ENCODE peak calls at places on chromosomes 7 and 10, in four cellular contexts. T is AG09319, H is WERI-Rb-1, Q is astrocyte of the spinal cord. X is an unnamed sample.

GRCh38 chr10:14366760-14367159 is 36.0 kb upstream of the FRMD4A start:
- DNase-seq in T (no peak), H (no peak), Q (no peak), X (no peak)

GRCh38 chr10:132685921-132686680 is 99.8 kb downstream of the NKX6-2 start:
- DNase-seq in T (no peak), H (no peak), Q (no peak), X (peak)

GRCh38 chr7:39560398-39560797 is 5.8 kb upstream of the YAE1 start:
- DNase-seq in T (no peak), H (no peak), Q (no peak), X (no peak)

GRCh38 chr10:48605786-48606529 is 1.1 kb upstream of the ARHGAP22 start:
- DNase-seq in T (no peak), H (no peak), Q (peak), X (peak)

GRCh38 chr7:159051916-159052315 is 92.8 kb downstream of the VIPR2 start:
- DNase-seq in T (no peak), H (no peak), Q (no peak), X (no peak)

GRCh38 chr10:60212195-60212594 is 177.5 kb downstream of the ANK3 start:
- DNase-seq in T (no peak), H (no peak), Q (no peak), X (no peak)

GRCh38 chr10:28734940-28735759 is 57.8 kb downstream of the BAMBI start:
- DNase-seq in T (peak), H (no peak), Q (peak), X (no peak)

GRCh38 chr10:83075395-83076072 is 1063.8 kb upstream of the GHITM start:
- DNase-seq in T (no peak), H (no peak), Q (peak), X (no peak)

GRCh38 chr7:27173412-27174076 is 576 bp downstream of the HOXA10 start:
- DNase-seq in T (no peak), H (peak), Q (no peak), X (peak)

GRCh38 chr7:96400518-96400917 is 78.6 kb upstream of the SLC25A13 start:
- DNase-seq in T (no peak), H (no peak), Q (no peak), X (no peak)

GRCh38 chr10:88731296-88731695 is 25.2 kb downstream of the LIPK start:
- DNase-seq in T (no peak), H (no peak), Q (no peak), X (no peak)

GRCh38 chr7:23615331-23615730 is 18.1 kb downstream of the CCDC126 start:
- DNase-seq in T (no peak), H (no peak), Q (no peak), X (no peak)

GRCh38 chr7:151404216-151405011 is 5.4 kb downstream of the WDR86 start:
- DNase-seq in T (no peak), H (no peak), Q (peak), X (no peak)

GRCh38 chr10:97648557-97649404 is 8.3 kb downstream of the PI4K2A start:
- DNase-seq in T (peak), H (no peak), Q (peak), X (no peak)

GRCh38 chr7:157224627-157225026 is 85.9 kb downstream of the UBE3C start:
- DNase-seq in T (no peak), H (no peak), Q (peak), X (no peak)
- TF ChIP-seq CTCF in T (peak), H (no peak), Q (no peak), X (no peak)

DNA sequence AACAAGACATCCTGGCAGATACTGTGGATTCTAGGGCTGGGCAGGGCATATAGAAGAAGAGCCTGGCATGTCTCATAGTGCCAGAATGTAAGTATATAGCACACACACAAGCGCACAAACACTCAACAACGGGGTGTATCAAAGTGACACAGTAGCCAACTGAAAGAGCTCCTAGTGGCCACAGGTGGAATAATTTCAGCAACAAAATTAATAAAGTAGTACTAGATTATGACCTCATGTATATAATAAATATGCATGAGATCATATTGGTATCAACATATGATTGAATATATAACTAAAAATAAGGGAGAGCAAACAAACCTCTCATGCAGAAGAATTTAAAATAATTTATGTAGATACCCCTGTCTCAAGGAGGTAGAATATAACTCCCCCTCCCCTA is 72.4 kb upstream of the CXCL12 start:
- DNase-seq in T (no peak), H (no peak), Q (no peak), X (no peak)
- TF ChIP-seq CTCF in T (no peak), H (no peak), Q (peak), X (peak)

DNA sequence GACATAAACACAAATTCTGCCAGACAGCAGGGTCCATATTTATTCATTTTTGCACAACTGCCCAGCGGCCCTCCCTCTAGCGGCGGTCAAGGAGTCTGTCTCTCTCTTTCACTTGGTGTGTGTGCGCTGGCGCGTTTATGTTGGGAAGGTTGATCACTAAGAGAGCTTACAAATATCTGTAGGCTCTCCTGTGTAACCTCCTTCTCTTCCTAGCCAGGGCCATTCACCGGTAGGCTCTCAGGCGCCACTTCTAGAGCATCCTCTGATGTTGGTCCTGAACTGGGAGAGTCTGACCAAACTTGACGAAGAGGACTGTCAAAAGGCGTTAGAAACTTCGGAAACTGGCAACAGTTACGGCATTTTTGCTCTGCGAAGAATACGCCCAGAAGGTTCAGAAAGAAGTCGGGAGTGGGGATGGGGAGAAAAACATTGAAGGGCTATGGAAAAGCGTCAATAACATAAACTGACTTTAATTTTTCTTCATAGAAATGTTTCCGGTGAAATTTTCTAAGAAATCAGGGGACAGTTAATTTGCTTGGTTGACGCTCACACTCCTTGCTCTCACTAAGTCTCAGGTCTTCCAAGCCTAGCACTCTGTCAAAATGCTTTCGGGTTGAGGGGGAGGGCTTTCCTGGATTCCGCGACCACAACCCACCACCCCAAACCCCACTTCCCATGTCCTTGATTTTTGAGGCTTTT is 731.1 kb downstream of the ZWINT start:
- DNase-seq in T (no peak), H (peak), Q (peak), X (peak)
- TF ChIP-seq CTCF in T (no peak), H (peak), Q (peak), X (peak)

GRCh38 chr7:107982918-107983389 is 20.0 kb downstream of the LAMB1 start:
- DNase-seq in T (no peak), H (no peak), Q (peak), X (no peak)
- TF ChIP-seq CTCF in T (peak), H (peak), Q (peak), X (peak)

GRCh38 chr7:104098890-104099289 is 108.9 kb downstream of the ORC5 start:
- DNase-seq in T (no peak), H (no peak), Q (no peak), X (no peak)

GRCh38 chr7:104093127-104093526 is 103.7 kb upstream of the RELN start:
- DNase-seq in T (no peak), H (no peak), Q (no peak), X (no peak)

GRCh38 chr7:104096683-104097082 is 107.2 kb upstream of the RELN start:
- DNase-seq in T (no peak), H (peak), Q (no peak), X (no peak)
- TF ChIP-seq CTCF in T (peak), H (no peak), Q (peak), X (no peak)

GRCh38 chr7:49787980-49788379 is 14.5 kb downstream of the VWC2 start:
- DNase-seq in T (no peak), H (no peak), Q (no peak), X (no peak)

GRCh38 chr7:49788455-49789059 is 15.1 kb downstream of the VWC2 start:
- DNase-seq in T (no peak), H (no peak), Q (no peak), X (no peak)

GRCh38 chr7:49789736-49790135 is 16.3 kb downstream of the VWC2 start:
- DNase-seq in T (no peak), H (no peak), Q (no peak), X (no peak)

GRCh38 chr7:49790209-49790608 is 16.8 kb downstream of the VWC2 start:
- DNase-seq in T (no peak), H (no peak), Q (no peak), X (no peak)

DNA sequence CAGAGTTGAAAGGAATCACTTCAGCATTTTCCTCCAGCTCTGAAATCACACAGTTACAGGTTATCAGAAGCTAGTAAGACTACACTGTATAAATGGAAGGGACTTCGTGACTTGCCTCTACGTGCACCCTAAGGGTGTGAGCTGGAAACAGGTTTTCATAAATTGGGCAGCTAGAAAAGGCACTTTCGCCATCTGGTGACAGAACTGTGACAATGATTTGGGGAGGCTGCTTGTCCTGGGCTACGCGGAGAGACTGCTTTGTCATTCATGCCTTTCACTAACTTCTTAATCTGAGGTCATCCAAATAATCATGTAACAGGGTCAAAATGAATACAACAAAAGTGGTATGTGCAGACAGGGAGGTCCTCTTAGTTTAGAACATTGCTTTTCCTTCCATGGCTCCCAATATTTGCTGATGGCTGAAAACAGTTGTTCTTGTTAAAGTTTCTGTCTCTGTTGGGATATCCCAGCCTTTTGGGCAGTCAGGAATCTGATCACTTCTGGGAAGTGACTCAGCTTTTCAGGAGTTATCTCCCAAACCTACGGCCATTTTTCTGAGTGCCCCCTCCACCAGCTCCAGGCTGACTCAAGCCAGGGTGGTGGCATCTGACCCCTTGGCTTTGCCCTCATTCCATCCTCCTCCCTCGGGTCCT is 17.8 kb downstream of the VWC2 start:
- DNase-seq in T (no peak), H (peak), Q (no peak), X (no peak)
- TF ChIP-seq CTCF in T (no peak), H (peak), Q (no peak), X (peak)

DNA sequence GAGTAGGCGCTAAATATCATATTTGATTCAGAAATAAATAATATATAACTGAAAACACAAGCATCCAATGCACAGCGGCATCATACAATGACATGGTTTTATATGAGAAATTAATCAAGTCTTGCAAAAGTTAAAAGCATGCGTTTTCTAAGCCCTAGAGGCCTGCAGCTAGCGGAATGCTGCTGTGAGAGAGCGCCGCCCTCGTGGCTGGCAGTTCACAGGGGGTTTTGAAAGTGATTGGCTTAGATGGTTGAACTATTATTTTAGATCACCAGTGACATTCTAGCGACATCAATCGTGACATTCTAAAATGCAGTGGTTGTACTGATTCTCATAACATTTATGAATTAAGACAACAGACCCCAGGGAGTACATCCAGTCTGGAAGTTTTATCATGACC is 235.2 kb upstream of the MGMT start:
- DNase-seq in T (no peak), H (no peak), Q (no peak), X (no peak)
- TF ChIP-seq CTCF in T (no peak), H (no peak), Q (no peak), X (no peak)

X was measured in mesothelial cell of epicardium.